ENCODE peak calls at places on chromosomes 16 and 17, in ten cellular contexts. V, S, D, O, C, X, P, T, J and G are unnamed samples.

GRCh38 chr16:65782537-65783290 is 583.8 kb upstream of the CDH5 start:
- DNase-seq in V (no peak), S (peak; percentile 55), D (peak; percentile 48), O (no peak), C (no peak), X (peak; percentile 42), P (no peak), T (no peak), J (no peak), G (no peak)

GRCh38 chr17:45224671-45225050 is 3.0 kb downstream of the FMNL1 start:
- DNase-seq in V (no peak), S (no peak), D (no peak), O (no peak), C (no peak), X (no peak), P (no peak), T (peak; percentile 24), J (no peak), G (peak; percentile 70)

GRCh38 chr16:71537643-71538042 is 11.4 kb downstream of the CHST4 start:
- DNase-seq in V (peak; percentile 63), S (peak; percentile 41), D (peak; percentile 67), O (peak; percentile 69), C (no peak), X (peak; percentile 33), P (no peak), T (no peak), J (no peak), G (no peak)

GRCh38 chr16:78505544-78506371 is 406.3 kb downstream of the WWOX start:
- DNase-seq in V (no peak), S (no peak), D (peak; percentile 58), O (peak; percentile 85), C (peak; percentile 71), X (no peak), P (no peak), T (peak; percentile 77), J (peak; percentile 86), G (peak; percentile 41)

GRCh38 chr16:30348929-30349328 is 6.2 kb downstream of the CD2BP2 start:
- DNase-seq in V (no peak), S (no peak), D (peak; percentile 8), O (peak; percentile 2), C (no peak), X (no peak), P (no peak), T (no peak), J (peak; percentile 9), G (peak; percentile 7)

GRCh38 chr17:14579716-14580115 is 278.8 kb downstream of the HS3ST3B1 start:
- DNase-seq in V (no peak), S (no peak), D (no peak), O (no peak), C (no peak), X (no peak), P (no peak), T (no peak), J (no peak), G (no peak)

GRCh38 chr16:87707097-87707496 is 58.7 kb downstream of the KLHDC4 start:
- DNase-seq in V (no peak), S (no peak), D (no peak), O (no peak), C (no peak), X (no peak), P (no peak), T (no peak), J (no peak), G (no peak)

GRCh38 chr17:51997723-51998122 is 160.8 kb downstream of the CA10 start:
- DNase-seq in V (no peak), S (no peak), D (no peak), O (no peak), C (no peak), X (no peak), P (no peak), T (no peak), J (no peak), G (no peak)

GRCh38 chr16:27305342-27305741 is 8.4 kb upstream of the IL4R start:
- DNase-seq in V (no peak), S (no peak), D (no peak), O (no peak), C (no peak), X (peak; percentile 39), P (no peak), T (no peak), J (no peak), G (no peak)

GRCh38 chr17:35780876-35781409 is 14.5 kb downstream of the MMP28 start:
- DNase-seq in V (no peak), S (no peak), D (no peak), O (no peak), C (no peak), X (no peak), P (no peak), T (no peak), J (no peak), G (no peak)

GRCh38 chr17:40058151-40058784 is 4.1 kb upstream of the MED24 start:
- DNase-seq in V (no peak), S (peak; percentile 46), D (no peak), O (no peak), C (no peak), X (peak; percentile 56), P (no peak), T (no peak), J (no peak), G (no peak)

GRCh38 chr16:54928421-54929089 is 2.1 kb upstream of the IRX5 start:
- DNase-seq in V (peak; percentile 23), S (no peak), D (peak; percentile 71), O (peak; percentile 61), C (peak; percentile 76), X (peak; percentile 24), P (no peak), T (peak; percentile 86), J (peak; percentile 90), G (peak; percentile 58)

GRCh38 chr17:68288375-68288774 is 2.6 kb downstream of the SLC16A6 start:
- DNase-seq in V (no peak), S (no peak), D (no peak), O (no peak), C (no peak), X (no peak), P (no peak), T (no peak), J (no peak), G (no peak)

GRCh38 chr17:36643086-36643685 is 41.8 kb downstream of the MRM1 start:
- DNase-seq in V (no peak), S (no peak), D (no peak), O (no peak), C (no peak), X (no peak), P (no peak), T (no peak), J (no peak), G (no peak)

GRCh38 chr16:86090461-86091170 is 191.7 kb downstream of the IRF8 start:
- DNase-seq in V (no peak), S (no peak), D (no peak), O (no peak), C (no peak), X (no peak), P (no peak), T (no peak), J (peak; percentile 38), G (no peak)

DNA sequence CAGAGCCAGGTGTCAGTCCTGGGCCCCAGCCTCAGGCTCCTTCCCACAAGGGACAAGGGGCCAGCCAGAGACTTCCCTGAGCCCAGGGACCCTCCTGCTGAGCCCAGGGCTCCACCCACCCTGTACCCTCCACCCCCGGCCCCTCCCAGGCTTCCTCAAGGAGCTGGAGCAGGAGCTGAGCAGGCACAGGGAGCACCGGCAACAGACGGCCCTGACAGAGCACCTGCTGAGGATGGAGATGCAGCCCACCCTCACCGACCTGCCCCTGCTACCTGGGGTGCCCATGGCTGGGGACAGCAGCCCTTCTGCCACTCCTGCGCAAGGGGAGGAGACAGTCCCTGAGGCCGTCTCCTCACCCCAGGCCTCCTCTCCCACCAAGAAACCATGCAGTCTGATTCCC is 4.5 kb downstream of the SCRN2 start:
- DNase-seq in V (no peak), S (no peak), D (no peak), O (no peak), C (no peak), X (no peak), P (no peak), T (no peak), J (no peak), G (no peak)
- TF ChIP-seq CTCF in V (no peak), S (no peak), D (no peak), O (no peak), C (no peak), X (no peak), P (no peak), T (no peak), J (no peak), G (no peak)

DNA sequence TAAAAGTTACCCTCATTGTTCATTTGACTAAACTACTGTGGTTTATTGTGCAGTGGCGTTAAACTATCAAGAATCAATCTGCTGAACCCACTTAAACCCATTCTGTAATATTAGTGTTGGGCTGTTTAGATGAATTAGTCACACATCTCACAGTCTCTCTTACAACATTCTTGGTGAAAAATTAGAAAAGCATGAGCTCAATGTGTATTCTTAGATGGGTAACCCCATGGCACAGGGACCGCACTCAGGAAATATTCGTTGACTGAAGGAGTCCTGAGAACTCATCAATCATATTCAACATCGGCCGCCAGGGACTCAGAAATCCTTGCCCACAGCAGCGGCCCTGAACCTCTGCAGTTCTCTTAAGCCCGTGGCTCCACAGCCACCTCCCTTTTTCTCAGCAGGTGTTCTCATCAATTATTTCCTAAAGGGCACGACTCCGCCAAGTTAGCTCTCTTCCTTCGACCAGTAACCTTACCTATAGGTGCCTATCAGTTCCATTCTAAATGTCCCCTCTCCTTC is 155.6 kb downstream of the STX8 start:
- DNase-seq in V (no peak), S (peak; percentile 26), D (no peak), O (no peak), C (no peak), X (no peak), P (no peak), T (no peak), J (no peak), G (no peak)
- H3K9me3 ChIP-seq in V (peaks cover 9% of the 10 kb centered on the region), S (peaks cover 10% of the 10 kb centered on the region), D (peaks cover 5% of the 10 kb centered on the region), O (no peaks in the 10 kb centered on the region), C (peaks cover 7% of the 10 kb centered on the region), X (no peaks in the 10 kb centered on the region), P (no peaks in the 10 kb centered on the region), T (no peaks in the 10 kb centered on the region), J (no peaks in the 10 kb centered on the region), G (peaks cover 9% of the 10 kb centered on the region)

DNA sequence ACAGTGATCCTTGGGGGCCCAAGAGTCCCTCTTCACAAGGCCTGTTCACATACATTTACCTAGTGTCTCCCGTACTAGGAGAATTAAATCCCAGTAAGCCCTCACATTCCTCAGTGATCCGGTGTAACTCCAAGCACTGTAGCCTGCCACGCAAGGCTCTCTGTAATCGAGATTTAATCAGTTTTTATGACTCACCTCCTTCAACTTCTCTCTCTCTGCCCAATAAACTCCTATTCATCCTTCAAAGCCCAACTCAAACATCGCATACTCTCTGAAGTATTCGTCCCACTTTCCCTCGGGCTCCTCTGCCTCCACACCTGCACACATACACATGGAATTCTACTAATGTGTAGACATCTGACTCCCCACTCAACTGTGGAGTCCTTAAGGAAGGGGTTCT is 141.8 kb downstream of the CMIP start:
- DNase-seq in V (no peak), S (peak; percentile 33), D (no peak), O (no peak), C (no peak), X (no peak), P (no peak), T (no peak), J (no peak), G (no peak)
- H3K4me1 ChIP-seq in V (peaks cover 71% of the 10 kb centered on the region), S (peaks cover 13% of the 10 kb centered on the region), D (peaks cover 26% of the 10 kb centered on the region), O (peaks cover 11% of the 10 kb centered on the region), C (peaks cover 21% of the 10 kb centered on the region), X (no peaks in the 10 kb centered on the region), P (no peaks in the 10 kb centered on the region), T (peaks cover 10% of the 10 kb centered on the region), J (peaks cover 43% of the 10 kb centered on the region), G (peaks cover 26% of the 10 kb centered on the region)

GRCh38 chr16:56946767-56947603 is 14.8 kb upstream of the CETP start:
- DNase-seq in V (no peak), S (no peak), D (no peak), O (no peak), C (no peak), X (no peak), P (no peak), T (no peak), J (no peak), G (no peak)
- TF ChIP-seq CTCF in V (no peak), S (no peak), D (no peak), O (no peak), C (no peak), X (no peak), P (no peak), T (no peak), J (no peak), G (no peak)